ENCODE peak calls at places on chromosomes 3 and 15, in four cellular contexts. C is IMR-90, G is breast epithelium, X is uterus. H is an unnamed sample.

GRCh38 chr15:85479071-85479647 is 98.8 kb downstream of the AKAP13 start:
- DNase-seq in C (peak), G (peak), X (no peak), H (no peak)

GRCh38 chr3:126551839-126552687 is 6.7 kb downstream of the C3orf22 start:
- DNase-seq in C (no peak), G (peak), X (peak), H (no peak)

GRCh38 chr3:12367346-12367745 is 78.5 kb downstream of the PPARG start:
- DNase-seq in C (no peak), G (no peak), X (no peak), H (no peak)

GRCh38 chr15:44231842-44232241 is 36.8 kb upstream of the FRMD5 start:
- DNase-seq in C (peak), G (no peak), X (no peak), H (no peak)

GRCh38 chr3:177263615-177264365 is 66.5 kb upstream of the TBL1XR1 start:
- DNase-seq in C (peak), G (no peak), X (no peak), H (no peak)

GRCh38 chr15:78969687-78970349 is 25.0 kb upstream of the CTSH start:
- DNase-seq in C (peak), G (no peak), X (no peak), H (no peak)

GRCh38 chr3:160486459-160486869 is 36.9 kb upstream of the TRIM59 start:
- DNase-seq in C (peak), G (no peak), X (no peak), H (no peak)

GRCh38 chr3:76044601-76045600 is 259.6 kb upstream of the ZNF717 start:
- DNase-seq in C (peak), G (no peak), X (no peak), H (no peak)

DNA sequence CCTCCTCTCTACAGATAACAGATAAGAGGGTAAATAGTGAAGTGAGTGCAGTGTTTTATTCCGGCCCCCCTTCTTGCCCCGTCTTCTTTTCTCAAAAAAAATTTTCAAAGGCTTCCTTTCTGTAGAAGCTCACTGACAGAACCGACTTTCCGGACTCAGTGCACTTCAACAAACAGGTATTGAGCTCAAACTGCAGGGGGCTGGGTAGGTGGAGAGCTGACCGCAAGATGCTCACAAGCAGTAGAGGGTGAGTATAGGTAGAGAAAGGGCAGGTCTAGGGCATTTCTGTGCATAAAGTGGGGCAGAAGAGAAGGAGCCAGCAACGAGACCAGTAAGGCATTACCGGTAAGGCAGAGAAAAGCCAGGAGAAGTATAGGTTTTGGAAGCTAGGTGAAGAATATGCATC is 97.2 kb downstream of the ST6GAL1 start:
- DNase-seq in C (no peak), G (no peak), X (no peak), H (no peak)
- TF ChIP-seq POLR2A in C (no peak), G (no peak), X (no peak), H (no peak)

GRCh38 chr3:133926736-133927542 is 31.3 kb upstream of the RAB6B start:
- DNase-seq in C (no peak), G (no peak), X (no peak), H (peak)

GRCh38 chr3:133925960-133926735 is 30.5 kb upstream of the RAB6B start:
- DNase-seq in C (no peak), G (no peak), X (no peak), H (peak)

GRCh38 chr3:133928136-133928893 is 32.6 kb upstream of the RAB6B start:
- DNase-seq in C (no peak), G (no peak), X (no peak), H (peak)

GRCh38 chr3:133928903-133929607 is 33.4 kb upstream of the RAB6B start:
- DNase-seq in C (no peak), G (no peak), X (no peak), H (no peak)

DNA sequence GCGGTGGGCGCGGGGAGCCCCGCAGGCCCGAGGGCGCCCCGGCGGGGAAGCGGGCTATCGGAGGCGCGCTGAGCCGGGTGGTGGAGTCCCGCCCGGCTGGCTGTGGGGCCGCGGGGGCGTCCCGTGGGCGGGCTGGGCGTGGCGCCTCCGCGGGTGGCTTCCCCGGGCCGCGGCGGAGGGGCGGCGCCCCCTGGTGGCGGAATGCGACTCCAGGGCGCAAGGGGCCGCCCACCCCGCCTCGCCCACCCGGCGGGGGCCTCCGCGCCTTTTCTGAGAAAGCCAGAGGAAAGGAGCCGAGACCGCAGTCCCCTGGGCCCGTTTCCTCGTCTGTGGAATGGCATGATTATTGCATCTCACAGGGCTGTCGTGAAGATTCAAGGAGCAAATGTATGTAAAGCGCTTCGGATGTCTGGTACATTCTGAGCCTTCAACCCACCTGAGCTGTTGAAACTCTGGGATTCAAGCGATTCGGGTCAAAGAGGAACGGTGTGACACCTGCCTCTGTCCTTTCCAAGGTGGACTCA is 31.9 kb upstream of the RAB6B start:
- DNase-seq in C (no peak), G (no peak), X (no peak), H (peak)
- H3K4me3 ChIP-seq in C (peak), G (peak), X (peak), H (peak)

GRCh38 chr3:49802719-49803463 is at the start of gene INKA1:
- DNase-seq in C (peak), G (peak), X (peak), H (no peak)
- TF ChIP-seq POLR2A in C (no peak), G (no peak), X (peak), H (no peak)

GRCh38 chr3:112639451-112640332 is 1.3 kb downstream of the CCDC80 start:
- DNase-seq in C (no peak), G (no peak), X (peak), H (no peak)
- H3K4me3 ChIP-seq in C (peak), G (peak), X (peak), H (peak)

DNA sequence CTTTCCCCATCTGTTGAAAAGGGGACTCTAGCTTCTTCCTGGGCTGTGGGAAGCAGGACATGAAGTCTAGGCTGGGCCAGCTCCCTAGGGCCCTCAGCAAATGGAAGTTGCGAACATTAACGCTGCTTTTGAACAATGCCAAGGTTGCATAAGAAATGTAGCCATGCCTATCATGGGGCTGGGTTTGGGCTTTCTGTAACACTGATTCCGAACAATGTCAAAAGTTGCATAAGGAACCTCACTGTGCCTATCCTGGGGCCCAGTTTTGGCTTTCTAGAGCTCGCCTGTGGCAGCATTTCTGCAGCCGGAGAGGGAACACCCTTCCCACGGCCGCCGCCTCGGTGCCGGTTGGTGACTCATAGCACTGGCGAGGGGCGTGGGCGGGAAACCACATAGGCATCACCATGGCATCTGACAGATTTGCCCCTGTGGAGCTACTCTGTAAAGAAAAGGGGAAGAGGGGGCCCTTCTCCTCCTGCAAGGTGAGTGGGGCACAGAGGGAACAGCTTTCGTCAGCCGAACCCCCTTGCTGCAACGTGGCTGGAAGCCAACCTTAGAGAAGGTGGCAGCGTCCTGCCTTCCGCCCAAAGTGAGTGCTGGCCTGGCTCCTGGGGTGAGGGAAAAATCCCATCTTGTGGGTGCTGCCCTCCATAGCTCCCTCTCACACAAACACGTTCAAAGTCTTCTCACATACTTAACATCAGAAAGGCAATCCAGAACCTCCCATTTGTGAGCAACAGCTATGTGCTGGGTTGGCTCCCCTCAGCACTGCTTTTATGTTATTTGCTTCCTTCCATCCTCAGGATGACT is 46.6 kb upstream of the ATP2B2 start:
- DNase-seq in C (peak), G (peak), X (no peak), H (no peak)
- TF ChIP-seq POLR2A in C (no peak), G (no peak), X (no peak), H (no peak)

GRCh38 chr3:42068303-42069088 is 22.7 kb upstream of the TRAK1 start:
- DNase-seq in C (no peak), G (no peak), X (no peak), H (no peak)

GRCh38 chr3:42070089-42070885 is 20.9 kb upstream of the TRAK1 start:
- DNase-seq in C (peak), G (no peak), X (no peak), H (no peak)

GRCh38 chr3:42072930-42073329 is 18.2 kb upstream of the TRAK1 start:
- DNase-seq in C (no peak), G (no peak), X (no peak), H (no peak)

GRCh38 chr3:42072583-42072924 is 18.6 kb upstream of the TRAK1 start:
- DNase-seq in C (no peak), G (no peak), X (no peak), H (no peak)

GRCh38 chr3:42071720-42072582 is 19.2 kb upstream of the TRAK1 start:
- DNase-seq in C (peak), G (peak), X (peak), H (no peak)
- H3K4me3 ChIP-seq in C (no peak), G (peak), X (peak), H (peak)

GRCh38 chr3:42758126-42758525 is 14.9 kb downstream of the CCDC13 start:
- DNase-seq in C (no peak), G (no peak), X (no peak), H (no peak)

GRCh38 chr3:42752961-42753360 is 20.1 kb downstream of the CCDC13 start:
- DNase-seq in C (no peak), G (no peak), X (no peak), H (no peak)

GRCh38 chr3:42753757-42754156 is 19.3 kb downstream of the CCDC13 start:
- DNase-seq in C (no peak), G (no peak), X (no peak), H (no peak)

GRCh38 chr3:42756681-42757213 is 16.3 kb downstream of the CCDC13 start:
- DNase-seq in C (no peak), G (no peak), X (no peak), H (no peak)

DNA sequence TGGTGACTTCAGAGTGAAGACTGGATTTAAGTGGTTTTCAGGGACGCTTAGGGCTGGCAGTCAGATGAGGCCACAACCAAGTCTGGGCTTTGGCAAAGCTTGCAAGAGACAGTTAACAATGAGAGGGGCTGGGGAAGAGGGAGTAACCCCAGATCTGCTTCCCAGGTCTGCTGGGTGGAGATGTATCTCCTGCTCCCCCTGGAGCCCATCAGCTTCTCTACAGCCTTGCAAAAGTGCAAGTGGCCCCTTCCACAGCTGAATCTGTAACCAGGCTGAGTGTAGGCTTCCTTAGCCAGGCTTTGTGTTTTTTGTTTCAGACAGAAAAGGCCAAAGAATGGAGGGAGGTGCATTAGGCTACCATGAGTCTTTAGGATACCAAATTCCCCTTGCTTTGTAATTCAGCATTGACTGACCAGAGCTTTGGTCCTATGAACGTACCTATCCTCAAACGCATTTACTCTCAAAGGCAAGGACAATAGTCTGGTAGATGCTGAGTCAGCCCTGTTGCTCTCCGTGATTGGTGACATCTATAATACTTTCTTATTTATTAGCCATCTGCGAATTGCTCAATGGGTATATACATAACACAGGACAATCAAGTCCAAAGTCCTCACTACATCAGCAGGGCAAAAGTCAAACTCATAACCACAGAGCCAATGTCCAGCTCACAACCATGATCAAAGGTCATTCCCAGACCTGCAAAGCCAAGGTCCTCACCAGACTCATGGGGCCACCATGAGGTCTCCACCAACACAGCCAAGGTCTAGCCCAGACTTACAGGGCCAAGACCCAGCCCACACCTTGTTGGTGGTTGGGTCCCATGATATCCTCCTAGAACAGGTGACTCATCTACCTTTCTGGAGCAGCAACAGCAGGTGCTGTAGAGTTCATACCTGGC is 17.1 kb downstream of the CCDC13 start:
- DNase-seq in C (peak), G (no peak), X (no peak), H (no peak)
- TF ChIP-seq POLR2A in C (no peak), G (no peak), X (no peak), H (no peak)

GRCh38 chr3:6282920-6283319 is 578.0 kb upstream of the GRM7 start:
- DNase-seq in C (no peak), G (no peak), X (no peak), H (no peak)

GRCh38 chr3:6287063-6287462 is 573.9 kb upstream of the GRM7 start:
- DNase-seq in C (no peak), G (no peak), X (no peak), H (no peak)

GRCh38 chr3:6281662-6282061 is 579.3 kb upstream of the GRM7 start:
- DNase-seq in C (no peak), G (no peak), X (no peak), H (no peak)
- H3K4me3 ChIP-seq in C (no peak), G (no peak), X (no peak), H (no peak)